ENCODE peak calls at places on chromosomes 11 and 22, in four cellular contexts. One of them, this sample, is unnamed.

GRCh38 chr22:23000657-23001439 is 69.5 kb upstream of the GNAZ start:
- DNase-seq in A549: no peak
- DNase-seq in HCT116: no peak
- DNase-seq in GM12878: no peak
- DNase-seq in this sample: no peak

GRCh38 chr11:118304227-118304808 is at the start of gene CD3E:
- DNase-seq in A549: no peak
- DNase-seq in HCT116: no peak
- DNase-seq in GM12878: no peak
- DNase-seq in this sample: no peak

GRCh38 chr11:126061707-126062678 is 673 bp downstream of the CDON start:
- DNase-seq in A549: peak
- DNase-seq in HCT116: peak
- DNase-seq in GM12878: no peak
- DNase-seq in this sample: no peak

GRCh38 chr22:46688949-46689348 is 49.1 kb downstream of the CERK start:
- DNase-seq in A549: no peak
- DNase-seq in HCT116: no peak
- DNase-seq in GM12878: no peak
- DNase-seq in this sample: no peak

GRCh38 chr11:1326435-1327063 is 17.1 kb upstream of the TOLLIP start:
- DNase-seq in A549: no peak
- DNase-seq in HCT116: no peak
- DNase-seq in GM12878: no peak
- DNase-seq in this sample: no peak

GRCh38 chr22:21866821-21867527 is 471 bp downstream of the MAPK1 start:
- DNase-seq in A549: no peak
- DNase-seq in HCT116: no peak
- DNase-seq in GM12878: no peak
- DNase-seq in this sample: peak

GRCh38 chr11:3218483-3219280 is at the start of gene MRGPRG:
- DNase-seq in A549: no peak
- DNase-seq in HCT116: no peak
- DNase-seq in GM12878: no peak
- DNase-seq in this sample: no peak

GRCh38 chr11:93537767-93538261 is 5.4 kb downstream of the SMCO4 start:
- DNase-seq in A549: no peak
- DNase-seq in HCT116: no peak
- DNase-seq in GM12878: no peak
- DNase-seq in this sample: peak

GRCh38 chr11:12952094-12952493 is 57.0 kb upstream of the RASSF10 start:
- DNase-seq in A549: no peak
- DNase-seq in HCT116: no peak
- DNase-seq in GM12878: no peak
- DNase-seq in this sample: no peak

GRCh38 chr11:113994077-113994954 is 19.4 kb downstream of the HTR3A start:
- DNase-seq in A549: peak
- DNase-seq in HCT116: no peak
- DNase-seq in GM12878: no peak
- DNase-seq in this sample: peak

GRCh38 chr22:35638408-35638807 is 9.8 kb upstream of the APOL6 start:
- DNase-seq in A549: no peak
- DNase-seq in HCT116: no peak
- DNase-seq in GM12878: no peak
- DNase-seq in this sample: no peak

GRCh38 chr11:126186708-126187481 is 24.6 kb downstream of the RPUSD4 start:
- DNase-seq in A549: no peak
- DNase-seq in HCT116: no peak
- DNase-seq in GM12878: no peak
- DNase-seq in this sample: no peak

GRCh38 chr11:18727499-18728236 is 1.7 kb upstream of the IGSF22 start:
- DNase-seq in A549: peak
- DNase-seq in HCT116: peak
- DNase-seq in GM12878: no peak
- DNase-seq in this sample: peak

GRCh38 chr22:17836977-17837742 is 62.9 kb upstream of the BID start:
- DNase-seq in A549: no peak
- DNase-seq in HCT116: no peak
- DNase-seq in GM12878: no peak
- DNase-seq in this sample: no peak

GRCh38 chr11:92962444-92962843 is 7.0 kb upstream of the MTNR1B start:
- DNase-seq in A549: no peak
- DNase-seq in HCT116: no peak
- DNase-seq in GM12878: no peak
- DNase-seq in this sample: no peak

GRCh38 chr11:20621679-20622078 is 22.3 kb downstream of the SLC6A5 start:
- DNase-seq in A549: no peak
- DNase-seq in HCT116: no peak
- DNase-seq in GM12878: no peak
- DNase-seq in this sample: no peak

GRCh38 chr11:8826145-8826786 is 84.7 kb upstream of the AKIP1 start:
- DNase-seq in A549: no peak
- DNase-seq in HCT116: no peak
- DNase-seq in GM12878: no peak
- DNase-seq in this sample: no peak

GRCh38 chr22:38442967-38443674 is 11.9 kb downstream of the KCNJ4 start:
- DNase-seq in A549: no peak
- DNase-seq in HCT116: no peak
- DNase-seq in GM12878: no peak
- DNase-seq in this sample: no peak

GRCh38 chr22:45335021-45335818 is 25.5 kb downstream of the FAM118A start:
- DNase-seq in A549: no peak
- DNase-seq in HCT116: no peak
- DNase-seq in GM12878: no peak
- DNase-seq in this sample: no peak

GRCh38 chr11:74572349-74572748 is 20.0 kb upstream of the POLD3 start:
- DNase-seq in A549: no peak
- DNase-seq in HCT116: no peak
- DNase-seq in GM12878: no peak
- DNase-seq in this sample: no peak

GRCh38 chr11:61512435-61512834 is 3.9 kb downstream of the LRRC10B start:
- DNase-seq in A549: no peak
- DNase-seq in HCT116: no peak
- DNase-seq in GM12878: no peak
- DNase-seq in this sample: no peak

GRCh38 chr11:61193596-61193995 is 9.7 kb upstream of the PGA3 start:
- DNase-seq in A549: no peak
- DNase-seq in HCT116: no peak
- DNase-seq in GM12878: no peak
- DNase-seq in this sample: no peak

GRCh38 chr11:111925953-111926352 is 7.2 kb downstream of the C11orf52 start:
- DNase-seq in A549: no peak
- DNase-seq in HCT116: no peak
- DNase-seq in GM12878: no peak
- DNase-seq in this sample: no peak
- H3K4me3 ChIP-seq in A549: no peak
- H3K4me3 ChIP-seq in HCT116: peak
- H3K4me3 ChIP-seq in GM12878: no peak
- H3K4me3 ChIP-seq in this sample: peak

DNA sequence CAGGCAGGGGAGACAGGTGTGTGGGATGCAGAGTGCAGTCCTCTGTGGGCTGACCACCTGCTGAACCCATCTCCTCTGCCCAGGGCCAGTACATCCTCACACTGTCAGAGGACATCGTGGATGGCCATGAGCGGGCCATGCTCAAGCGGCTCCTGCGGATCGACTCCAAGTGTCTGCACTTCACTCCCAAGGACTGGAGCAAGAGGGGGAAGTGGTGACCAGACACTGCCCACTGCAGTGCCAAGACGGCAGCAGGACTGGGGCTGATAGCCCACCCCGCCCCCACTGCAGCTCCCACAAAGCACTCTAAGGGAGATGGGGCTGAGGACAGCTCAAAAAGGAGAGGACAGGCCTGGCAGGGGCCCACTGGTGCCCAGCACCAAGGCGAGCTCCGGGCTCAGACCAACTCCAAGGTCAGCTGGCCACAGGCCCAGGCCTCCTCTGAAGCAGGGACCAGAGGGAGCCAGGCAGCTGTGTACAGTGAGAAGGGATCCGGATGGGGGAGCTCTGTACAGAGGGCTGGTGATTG is 1.6 kb downstream of the RNASEH2C start:
- DNase-seq in A549: no peak
- DNase-seq in HCT116: no peak
- DNase-seq in GM12878: no peak
- DNase-seq in this sample: peak
- TF ChIP-seq MAX in A549: no peak
- TF ChIP-seq MAX in HCT116: no peak
- TF ChIP-seq MAX in GM12878: no peak
- TF ChIP-seq MAX in this sample: no peak

DNA sequence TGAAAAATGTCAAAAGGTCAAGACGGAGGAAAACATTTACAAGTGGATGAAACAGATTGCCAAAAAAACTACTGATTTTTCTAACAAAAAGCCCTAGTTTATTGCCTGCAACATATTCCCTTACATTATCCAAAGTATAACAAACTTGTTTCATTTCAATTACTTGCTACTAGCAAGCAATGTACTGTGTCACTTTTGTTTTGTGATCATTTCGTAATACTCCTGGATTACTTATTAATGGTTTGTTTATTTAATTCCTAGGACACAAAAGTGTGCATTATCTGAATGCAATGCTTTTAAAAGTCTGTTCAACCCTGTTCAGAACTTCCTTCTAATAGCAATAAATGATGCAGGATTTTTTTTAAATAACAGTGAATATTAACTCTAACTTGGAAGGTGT is 50.9 kb downstream of the CCDC34 start:
- DNase-seq in A549: peak
- DNase-seq in HCT116: no peak
- DNase-seq in GM12878: no peak
- DNase-seq in this sample: no peak
- TF ChIP-seq POLR2A in A549: no peak
- TF ChIP-seq POLR2A in HCT116: no peak
- TF ChIP-seq POLR2A in GM12878: no peak
- TF ChIP-seq POLR2A in this sample: no peak

DNA sequence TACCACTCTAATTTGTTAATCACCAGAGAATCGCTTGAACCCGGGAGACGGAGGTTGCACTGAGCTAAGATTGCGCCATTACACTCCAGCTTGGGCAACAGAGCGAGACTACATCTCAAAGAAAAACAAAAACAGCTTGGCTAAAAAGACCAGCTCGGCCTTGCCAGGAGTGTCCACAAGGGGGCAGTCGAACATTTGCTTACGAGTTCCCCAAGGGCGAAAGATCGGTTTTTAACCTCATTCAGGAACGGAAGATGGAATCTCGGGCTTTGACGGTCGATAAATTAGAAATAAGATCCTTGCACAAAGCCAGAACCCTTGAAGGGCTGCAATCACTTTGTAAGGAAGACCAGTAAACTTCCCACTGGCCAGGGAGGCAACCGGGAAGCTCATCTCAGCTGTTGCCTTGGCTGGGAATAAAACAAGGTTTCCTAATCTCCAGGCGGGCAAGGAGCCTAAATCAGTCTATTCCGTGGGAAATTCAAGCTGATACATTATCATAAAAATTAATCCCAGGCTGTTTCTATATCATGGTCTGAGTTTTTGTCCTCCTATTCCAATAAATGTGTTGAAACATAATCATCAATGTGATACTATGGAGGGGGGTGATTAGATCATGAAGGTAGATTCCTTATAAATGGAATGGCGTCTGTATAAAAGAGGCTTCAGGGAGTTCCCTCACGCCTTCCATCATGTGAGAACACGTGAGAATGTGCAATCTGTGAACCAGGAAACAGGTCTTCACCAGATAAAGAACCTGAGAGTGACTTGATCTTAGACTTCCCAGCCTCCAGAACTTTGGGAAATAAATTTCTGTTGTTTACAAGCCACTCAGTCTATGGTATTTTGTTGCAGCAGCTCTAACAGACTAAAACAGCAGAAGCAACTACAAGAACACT is 14.9 kb upstream of the SLC29A2 start:
- DNase-seq in A549: peak
- DNase-seq in HCT116: peak
- DNase-seq in GM12878: peak
- DNase-seq in this sample: peak
- H3K4me3 ChIP-seq in A549: peak
- H3K4me3 ChIP-seq in HCT116: peak
- H3K4me3 ChIP-seq in GM12878: no peak
- H3K4me3 ChIP-seq in this sample: no peak

DNA sequence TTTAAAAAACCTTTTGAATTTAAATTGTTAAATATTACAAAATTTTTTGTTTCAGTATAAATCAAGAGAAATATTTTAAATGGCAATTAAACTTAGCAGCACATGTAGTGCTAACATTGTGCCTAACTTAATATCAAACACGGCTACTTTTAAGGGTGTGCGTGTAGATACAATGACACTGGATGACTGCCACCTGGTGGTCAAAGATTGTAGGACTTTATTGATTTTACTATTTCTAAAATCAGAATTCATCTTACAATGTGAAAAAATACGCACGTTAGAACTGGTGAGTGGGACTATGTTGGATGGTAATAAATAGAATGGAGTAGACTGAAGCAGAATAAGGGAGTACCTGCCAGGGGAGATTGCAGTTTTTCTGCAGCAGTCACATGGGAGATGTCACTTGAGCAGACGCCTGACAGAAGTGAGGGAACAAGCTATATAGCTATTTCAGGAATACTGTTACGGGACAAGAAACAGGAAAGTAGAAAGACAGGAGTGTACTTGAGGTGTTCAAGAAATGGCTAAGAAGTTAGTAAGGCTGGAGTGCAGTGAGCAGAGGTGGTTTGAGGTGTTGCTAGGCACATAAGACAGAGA is 52.9 kb downstream of the UVRAG start:
- DNase-seq in A549: peak
- DNase-seq in HCT116: peak
- DNase-seq in GM12878: peak
- DNase-seq in this sample: peak
- TF ChIP-seq MAX in A549: no peak
- TF ChIP-seq MAX in HCT116: no peak
- TF ChIP-seq MAX in GM12878: no peak
- TF ChIP-seq MAX in this sample: peak

GRCh38 chr11:65429069-65429681 is 6.6 kb downstream of the NEAT1 start:
- DNase-seq in A549: no peak
- DNase-seq in HCT116: no peak
- DNase-seq in GM12878: no peak
- DNase-seq in this sample: peak
- TF ChIP-seq POLR2A in A549: peak
- TF ChIP-seq POLR2A in HCT116: peak
- TF ChIP-seq POLR2A in GM12878: peak
- TF ChIP-seq POLR2A in this sample: peak